ENCODE peak calls at places on chromosomes 16 and 17, in eight cellular contexts. K is heart right ventricle; P is fibroblast of mammary gland; A is dermis microvascular lymphatic vessel endothelial cell; N is colonic mucosa; G is CD4-positive, alpha-beta memory T cell; T is GM10248; Y is H7. U is an unnamed sample.

GRCh38 chr17:4948997-4949320 is 629 bp upstream of the PFN1 start:
- DNase-seq in P (peak), Y (no peak), G (peak), K (peak), T (peak), A (peak), N (peak), U (peak)

GRCh38 chr17:68439656-68440290 is 17.5 kb downstream of the WIPI1 start:
- DNase-seq in G (no peak), P (no peak), T (no peak), A (no peak), Y (no peak), N (no peak), K (no peak), U (no peak)

GRCh38 chr17:45377401-45377800 is 55.3 kb downstream of the ARHGAP27 start:
- DNase-seq in K (no peak), T (no peak), N (no peak), G (no peak), P (no peak), Y (no peak), A (no peak), U (no peak)

GRCh38 chr17:34370997-34371395 is 8.0 kb upstream of the CCL1 start:
- DNase-seq in K (no peak), A (no peak), N (no peak), G (no peak), T (no peak), P (no peak), Y (no peak), U (no peak)

GRCh38 chr17:28549274-28550132 is 2.9 kb downstream of the UNC119 start:
- DNase-seq in T (peak), A (no peak), G (peak), P (no peak), K (no peak), N (no peak), Y (no peak), U (no peak)

GRCh38 chr17:78412403-78412802 is 34.0 kb downstream of the PGS1 start:
- DNase-seq in A (no peak), P (peak), G (peak), T (no peak), K (no peak), Y (peak), N (no peak), U (peak)

GRCh38 chr16:4081577-4082021 is 34.6 kb downstream of the ADCY9 start:
- DNase-seq in K (no peak), T (no peak), G (peak), P (peak), Y (no peak), N (no peak), A (no peak), U (no peak)

GRCh38 chr16:69424935-69425784 is 741 bp downstream of the CYB5B start:
- DNase-seq in N (no peak), K (no peak), G (no peak), A (no peak), T (no peak), P (no peak), Y (no peak), U (peak)

GRCh38 chr17:14197582-14197981 is 39.1 kb downstream of the CDRT15 start:
- DNase-seq in P (no peak), K (no peak), N (no peak), G (peak), T (no peak), A (no peak), Y (no peak), U (no peak)

GRCh38 chr17:64304512-64304911 is 41.5 kb upstream of the TEX2 start:
- DNase-seq in A (no peak), K (no peak), G (no peak), T (no peak), N (no peak), Y (no peak), P (no peak), U (no peak)

GRCh38 chr16:10740000-10740844 is 3.4 kb upstream of the NUBP1 start:
- DNase-seq in G (no peak), T (no peak), P (no peak), K (no peak), A (no peak), N (no peak), Y (no peak), U (no peak)

GRCh38 chr16:19705843-19706242 is 12.2 kb downstream of the KNOP1 start:
- DNase-seq in K (no peak), Y (no peak), P (no peak), A (no peak), T (no peak), N (no peak), G (no peak), U (peak)

GRCh38 chr16:4051591-4051990 is 64.7 kb downstream of the ADCY9 start:
- DNase-seq in T (no peak), G (no peak), K (no peak), P (no peak), Y (no peak), A (no peak), N (no peak), U (peak)

GRCh38 chr16:26194526-26194925 is 502.8 kb downstream of the HS3ST4 start:
- DNase-seq in G (no peak), N (no peak), Y (no peak), T (no peak), A (no peak), K (no peak), P (no peak), U (no peak)

GRCh38 chr16:80436510-80436909 is 104.3 kb upstream of the DYNLRB2 start:
- DNase-seq in G (no peak), A (no peak), K (no peak), Y (no peak), T (no peak), P (no peak), N (no peak), U (no peak)